ENCODE peak calls at places on chromosome 3, in eight cellular contexts. B is GM23338, V is GM12878, W is HCT116, D is HepG2, N is endothelial cell of umbilical vein, G is K562, F is H1. L is an unnamed sample.
A peak's percentile ranks its signal among the peaks of the same experiment; 100 is the strongest.

GRCh38 chr3:31973081-31973480 is 8.0 kb downstream of the OSBPL10 start:
- DNase-seq in V (no peak), N (no peak), G (no peak), D (no peak), F (no peak), B (no peak), W (no peak), L (no peak)

GRCh38 chr3:15241341-15241740 is 35.3 kb downstream of the CAPN7 start:
- DNase-seq in W (peak; percentile 13), V (no peak), N (peak; percentile 40), B (peak; percentile 46), G (peak; percentile 69), D (no peak), F (no peak), L (no peak)

GRCh38 chr3:113516115-113516505 is 1.2 kb upstream of the SPICE1 start:
- DNase-seq in D (peak; percentile 44), V (no peak), B (peak; percentile 30), F (no peak), W (no peak), N (peak; percentile 33), G (peak; percentile 2), L (no peak)

GRCh38 chr3:171875923-171876412 is 32.8 kb downstream of the TMEM212 start:
- DNase-seq in D (peak; percentile 48), W (no peak), V (no peak), N (no peak), G (no peak), F (no peak), B (no peak), L (no peak)

GRCh38 chr3:182568206-182568605 is 225.1 kb upstream of the ATP11B start:
- DNase-seq in G (no peak), V (no peak), W (no peak), B (no peak), D (no peak), F (no peak), N (no peak), L (no peak)

GRCh38 chr3:179196098-179196497 is 47.9 kb downstream of the PIK3CA start:
- DNase-seq in V (peak; percentile 24), F (no peak), G (no peak), N (peak; percentile 78), B (no peak), D (no peak), W (no peak), L (no peak)

GRCh38 chr3:95097493-95097892 is 1034.6 kb downstream of the NSUN3 start:
- DNase-seq in W (no peak), B (no peak), D (no peak), F (no peak), G (peak; percentile 6), V (no peak), N (no peak), L (no peak)

GRCh38 chr3:112984485-112984884 is 6.3 kb upstream of the GTPBP8 start:
- DNase-seq in D (peak; percentile 7), F (no peak), W (no peak), V (no peak), N (peak; percentile 57), G (no peak), B (no peak), L (no peak)

GRCh38 chr3:17775073-17775472 is 32.6 kb upstream of the TBC1D5 start:
- DNase-seq in W (no peak), G (no peak), B (no peak), V (no peak), D (no peak), N (no peak), F (no peak), L (no peak)

GRCh38 chr3:170802164-170803151 is 67.5 kb downstream of the RPL22L1 start:
- DNase-seq in N (peak; percentile 92), B (no peak), F (no peak), V (no peak), D (no peak), W (no peak), G (peak; percentile 43), L (peak; percentile 40)

GRCh38 chr3:129503387-129504010 is 24.9 kb upstream of the RHO start:
- DNase-seq in N (no peak), B (no peak), W (no peak), F (no peak), V (no peak), G (no peak), D (no peak), L (no peak)

GRCh38 chr3:45957606-45958005 is 14.3 kb downstream of the CXCR6 start:
- DNase-seq in D (no peak), W (no peak), G (no peak), B (no peak), N (no peak), F (no peak), V (no peak), L (no peak)
- H3K36me3 ChIP-seq in D (peaks cover 91% of the 10 kb centered on the region), W (peaks cover 48% of the 10 kb centered on the region), G (peaks cover 98% of the 10 kb centered on the region), B (peaks cover 60% of the 10 kb centered on the region), N (peaks cover 25% of the 10 kb centered on the region), F (peaks cover 90% of the 10 kb centered on the region), V (peaks cover 35% of the 10 kb centered on the region), L (peaks cover 33% of the 10 kb centered on the region)

GRCh38 chr3:62373215-62373614 is at the start of gene FEZF2:
- DNase-seq in F (peak; percentile 77), D (no peak), N (no peak), W (no peak), B (peak; percentile 84), V (no peak), G (no peak), L (no peak)

GRCh38 chr3:62371032-62371734 is 2.2 kb downstream of the FEZF2 start:
- DNase-seq in F (peak; percentile 70), B (peak; percentile 69), D (no peak), V (no peak), N (no peak), W (no peak), G (no peak), L (no peak)

GRCh38 chr3:62371735-62372591 is 1.4 kb downstream of the FEZF2 start:
- DNase-seq in W (no peak), D (no peak), V (no peak), G (no peak), B (peak; percentile 63), N (no peak), F (peak; percentile 76), L (no peak)

GRCh38 chr3:62373714-62374333 is 474 bp upstream of the FEZF2 start:
- DNase-seq in F (peak; percentile 62), D (no peak), G (no peak), W (no peak), V (no peak), N (no peak), B (peak; percentile 26), L (no peak)

DNA sequence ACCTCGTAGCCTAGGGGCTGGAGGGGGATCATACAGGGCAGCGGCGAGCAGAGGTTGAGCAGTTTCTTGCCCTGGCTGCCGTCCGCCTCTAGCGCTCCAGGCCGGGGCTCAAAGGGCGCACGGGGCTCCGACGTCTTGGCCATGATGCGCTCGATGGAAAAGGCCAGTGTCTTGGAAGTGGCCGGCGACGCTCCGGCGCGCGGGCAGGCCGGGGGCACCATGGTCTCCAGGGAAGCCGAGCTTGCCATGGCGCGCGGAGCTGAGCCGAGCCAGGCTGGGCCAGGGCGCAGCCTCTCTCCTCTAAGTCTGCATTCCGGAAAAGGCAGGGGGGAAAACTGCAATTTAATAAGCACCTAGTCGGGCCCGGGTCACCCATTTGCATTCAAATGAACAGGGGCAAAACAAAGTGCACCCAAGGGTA is 719 bp downstream of the FEZF2 start:
- DNase-seq in V (no peak), N (no peak), G (no peak), F (no peak), W (no peak), D (no peak), B (no peak), L (no peak)
- TF ChIP-seq EZH2 in V (no peak), N (peak; percentile 44), G (no peak), F (peak; percentile 91), W (no peak), D (no peak), B (peak; percentile 91), L (no peak)

GRCh38 chr3:149657458-149657795 is 398 bp downstream of the WWTR1 start:
- DNase-seq in W (no peak), D (no peak), N (no peak), B (peak; percentile 71), V (no peak), G (no peak), F (no peak), L (no peak)

GRCh38 chr3:149659173-149659468 is 1.3 kb upstream of the WWTR1 start:
- DNase-seq in N (no peak), B (no peak), D (no peak), F (no peak), G (no peak), V (no peak), W (no peak), L (no peak)

GRCh38 chr3:149657796-149658443 is at the start of gene WWTR1:
- DNase-seq in B (peak; percentile 99), D (peak; percentile 93), W (peak; percentile 82), G (no peak), F (peak; percentile 88), N (peak; percentile 97), V (peak; percentile 54), L (no peak)

GRCh38 chr3:149660462-149660861 is 2.6 kb upstream of the WWTR1 start:
- DNase-seq in V (no peak), F (no peak), W (no peak), B (no peak), N (peak; percentile 39), G (no peak), D (no peak), L (no peak)

DNA sequence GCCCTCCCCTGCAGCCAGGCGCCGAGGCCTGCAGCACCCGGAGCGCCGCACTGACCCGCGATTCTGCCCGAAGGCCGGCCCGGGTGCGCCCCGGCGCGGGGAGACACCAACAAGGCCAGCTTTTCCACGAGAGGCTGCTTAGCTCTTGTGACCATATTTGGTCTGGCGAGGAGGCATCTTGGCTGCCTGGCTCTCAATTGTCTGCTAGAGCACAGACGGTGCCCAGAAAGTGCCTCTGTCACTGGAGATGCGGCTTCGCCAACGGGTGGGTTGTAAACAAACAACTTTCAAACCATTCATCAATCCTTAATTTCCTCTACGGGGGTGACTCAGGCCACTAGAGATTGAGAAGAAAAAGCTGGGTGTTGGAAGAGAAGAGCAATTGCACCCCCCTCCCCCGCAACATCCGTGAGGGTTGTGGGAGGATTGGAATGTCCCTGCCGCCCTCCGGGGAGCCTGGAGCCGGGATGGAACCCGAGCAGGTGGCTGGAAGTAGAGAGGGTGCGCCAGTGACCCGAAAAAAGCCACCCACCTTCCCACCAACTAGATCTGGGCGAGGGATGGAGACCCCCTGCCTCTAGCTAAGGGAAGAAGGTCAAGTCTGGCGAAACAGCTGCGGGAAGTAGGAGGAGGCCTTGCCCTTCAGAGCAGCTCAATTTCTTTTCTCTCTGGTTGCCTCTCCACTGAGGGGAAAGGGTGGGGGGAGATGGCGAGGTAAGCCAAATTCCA is 783 bp upstream of the WWTR1 start:
- DNase-seq in G (no peak), D (no peak), V (no peak), N (peak; percentile 84), W (peak; percentile 52), B (peak; percentile 84), F (peak; percentile 79), L (no peak)
- TF ChIP-seq POLR2AphosphoS5 in G (no peak), D (no peak), V (no peak), N (no peak), W (no peak), B (no peak), F (no peak), L (no peak)

GRCh38 chr3:13406200-13406599 is 13.9 kb downstream of the NUP210 start:
- DNase-seq in B (no peak), D (no peak), G (peak; percentile 64), W (no peak), F (no peak), N (no peak), V (no peak), L (no peak)
- H3K36me3 ChIP-seq in B (no peaks in the 10 kb centered on the region), D (peaks cover 7% of the 10 kb centered on the region), G (peaks cover 42% of the 10 kb centered on the region), W (no peaks in the 10 kb centered on the region), F (no peaks in the 10 kb centered on the region), N (no peaks in the 10 kb centered on the region), V (peaks cover 5% of the 10 kb centered on the region), L (no peaks in the 10 kb centered on the region)